ENCODE peak calls at places on chromosomes 16 and 17, in ten cellular contexts. K, S, B, C, U, N, G, W, T and M are unnamed samples.

GRCh38 chr17:68792873-68793272 is 162.3 kb downstream of the ABCA8 start:
- DNase-seq in K (no peak), S (no peak), B (no peak), C (no peak), U (no peak), N (no peak), G (no peak), W (no peak), T (no peak), M (no peak)

GRCh38 chr17:35245196-35245486 is 2.3 kb downstream of the SLFN5 start:
- DNase-seq in K (no peak), S (no peak), B (peak), C (peak), U (no peak), N (no peak), G (peak), W (no peak), T (no peak), M (no peak)

GRCh38 chr17:63246344-63246743 is 199.8 kb downstream of the CYB561 start:
- DNase-seq in K (no peak), S (no peak), B (no peak), C (no peak), U (no peak), N (no peak), G (no peak), W (no peak), T (no peak), M (no peak)

GRCh38 chr16:84898447-84898846 is 78.7 kb downstream of the CRISPLD2 start:
- DNase-seq in K (no peak), S (no peak), B (peak), C (no peak), U (peak), N (no peak), G (no peak), W (no peak), T (no peak), M (no peak)

GRCh38 chr16:2256531-2257140 is 5.2 kb upstream of the ECI1 start:
- DNase-seq in K (no peak), S (no peak), B (no peak), C (no peak), U (no peak), N (no peak), G (no peak), W (no peak), T (no peak), M (no peak)

GRCh38 chr17:72599891-72600290 is 479.1 kb downstream of the SOX9 start:
- DNase-seq in K (no peak), S (no peak), B (no peak), C (no peak), U (no peak), N (no peak), G (no peak), W (no peak), T (no peak), M (no peak)

GRCh38 chr17:60941028-60941427 is 263.4 kb downstream of the BCAS3 start:
- DNase-seq in K (no peak), S (no peak), B (no peak), C (no peak), U (peak), N (no peak), G (no peak), W (no peak), T (no peak), M (no peak)

GRCh38 chr17:47708864-47709541 is 15.0 kb downstream of the TBKBP1 start:
- DNase-seq in K (no peak), S (no peak), B (no peak), C (no peak), U (no peak), N (no peak), G (no peak), W (peak), T (peak), M (no peak)

GRCh38 chr16:4979736-4980660 is 21.9 kb downstream of the SEC14L5 start:
- DNase-seq in K (no peak), S (no peak), B (no peak), C (no peak), U (no peak), N (no peak), G (no peak), W (no peak), T (no peak), M (no peak)